ENCODE peak calls at places on chromosomes 7 and 10, in seven cellular contexts. I is breast epithelium, Y is left ventricle myocardium inferior, R is lower leg skin, J is thoracic aorta, V is Peyer's patch, N is neural progenitor cell. M is an unnamed sample.

GRCh38 chr10:86367339-86367951 is 850 bp upstream of the GRID1 start:
- DNase-seq in J (no peak), I (no peak), R (no peak), N (peak; percentile 59), V (peak; percentile 53), Y (no peak), M (no peak)

GRCh38 chr10:90592903-90593302 is 264.9 kb downstream of the HTR7 start:
- DNase-seq in Y (peak; percentile 19), I (peak; percentile 19), R (no peak), J (peak; percentile 6), V (no peak), N (peak; percentile 83), M (peak; percentile 68)

GRCh38 chr10:132514841-132515521 is 22.6 kb upstream of the INPP5A start:
- DNase-seq in N (no peak), I (no peak), Y (no peak), V (peak; percentile 43), R (no peak), J (no peak), M (no peak)

GRCh38 chr10:15379043-15379442 is 8.0 kb upstream of the FAM171A1 start:
- DNase-seq in J (no peak), Y (no peak), V (no peak), N (no peak), R (no peak), I (no peak), M (no peak)

GRCh38 chr10:63798599-63799498 is 277.6 kb downstream of the REEP3 start:
- DNase-seq in V (no peak), N (no peak), R (peak; percentile 48), I (peak; percentile 89), J (peak; percentile 51), Y (peak; percentile 68), M (peak; percentile 90)

GRCh38 chr7:18590744-18591340 is 95.3 kb downstream of the HDAC9 start:
- DNase-seq in R (no peak), Y (no peak), N (peak; percentile 28), I (no peak), J (no peak), V (no peak), M (peak; percentile 56)

GRCh38 chr7:98617051-98617959 is at the start of gene NPTX2:
- DNase-seq in R (no peak), N (peak; percentile 92), V (peak; percentile 70), Y (peak; percentile 53), J (no peak), I (no peak), M (no peak)

GRCh38 chr7:75718390-75719031 is 20.2 kb downstream of the HIP1 start:
- DNase-seq in N (no peak), J (no peak), V (no peak), R (no peak), Y (no peak), I (no peak), M (no peak)

GRCh38 chr10:36538945-36539586 is 586.3 kb upstream of the ANKRD30A start:
- DNase-seq in J (no peak), R (no peak), Y (no peak), V (no peak), N (no peak), I (no peak), M (peak; percentile 67)

GRCh38 chr7:90262438-90262837 is 17.5 kb downstream of the CFAP69 start:
- DNase-seq in V (no peak), R (no peak), N (peak; percentile 19), I (no peak), J (no peak), Y (no peak), M (peak; percentile 51)

GRCh38 chr7:112510032-112510742 is 29.4 kb downstream of the LSMEM1 start:
- DNase-seq in J (no peak), V (no peak), I (no peak), Y (no peak), N (no peak), R (no peak), M (peak; percentile 60)

GRCh38 chr10:88097092-88097894 is 233.9 kb downstream of the PTEN start:
- DNase-seq in R (no peak), Y (no peak), J (no peak), V (no peak), I (no peak), N (no peak), M (no peak)

GRCh38 chr7:100157069-100157333 is 1.5 kb downstream of the TRAPPC14 start:
- DNase-seq in Y (no peak), V (no peak), N (no peak), J (no peak), I (no peak), R (no peak), M (no peak)
- H3K4me3 ChIP-seq in Y (peak overlapping the region; percentile 95), V (no peak overlapping the region), N (no peak overlapping the region), J (peak overlapping the region; percentile 99), I (peak overlapping the region; percentile 85), R (no peak overlapping the region), M (peak overlapping the region; percentile 59)

DNA sequence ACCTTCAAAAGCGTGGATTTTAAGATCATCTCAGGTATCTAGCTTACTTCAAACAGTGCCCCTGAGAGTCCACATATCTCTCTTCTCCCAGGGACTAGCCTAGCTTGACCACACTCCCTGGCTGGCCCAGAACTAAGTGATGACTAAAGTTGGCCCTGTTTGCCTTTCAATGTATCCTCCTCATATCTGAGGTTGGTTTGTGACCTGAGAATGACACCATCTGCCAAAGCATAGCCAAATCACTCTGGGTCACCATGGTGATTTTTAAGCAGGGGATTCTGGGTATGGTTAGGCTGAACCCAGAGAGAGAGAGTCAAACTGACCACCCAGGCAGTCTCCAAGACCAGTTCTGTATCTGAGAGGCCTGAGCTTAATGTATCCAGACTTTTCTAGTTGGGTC is 16.2 kb downstream of the CNNM1 start:
- DNase-seq in R (no peak), N (no peak), Y (no peak), J (no peak), I (no peak), V (no peak), M (no peak)
- TF ChIP-seq CTCF in R (no peak), N (no peak), Y (no peak), J (no peak), I (no peak), V (no peak), M (no peak)

GRCh38 chr10:3494879-3495230 is 290.2 kb downstream of the KLF6 start:
- DNase-seq in N (no peak), Y (no peak), J (no peak), V (no peak), I (no peak), R (no peak), M (no peak)
- H3K4me3 ChIP-seq in N (no peak overlapping the region), Y (peak overlapping the region; percentile 52), J (peak overlapping the region; percentile 49), V (no peak overlapping the region), I (no peak overlapping the region), R (no peak overlapping the region), M (no peak overlapping the region)

DNA sequence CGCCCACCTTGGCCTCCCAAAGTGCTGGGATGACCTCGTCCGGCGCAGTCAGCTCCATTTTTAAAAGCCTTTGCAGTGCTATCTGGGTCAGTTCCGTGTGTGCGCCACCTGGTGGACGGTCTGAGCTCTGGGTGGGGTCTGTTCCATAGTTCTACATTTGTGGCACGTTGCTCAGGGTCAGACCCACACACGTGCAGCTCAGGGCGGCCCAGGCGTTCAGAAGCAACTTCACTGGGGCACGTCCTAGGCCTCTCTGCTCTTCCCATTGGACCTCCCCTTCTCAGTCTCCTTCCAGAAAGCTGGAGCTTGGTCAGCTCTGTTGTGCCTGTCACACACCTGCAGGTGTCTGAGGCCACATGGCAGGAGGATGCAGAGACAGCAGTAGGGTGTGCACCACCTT is 137.9 kb downstream of the DNAJB6 start:
- DNase-seq in J (no peak), N (peak; percentile 39), I (peak; percentile 13), Y (no peak), V (no peak), R (no peak), M (no peak)
- TF ChIP-seq CTCF in J (no peak), N (peak; percentile 52), I (no peak), Y (peak; percentile 47), V (no peak), R (no peak), M (no peak)

GRCh38 chr10:3620818-3621217 is 164.2 kb downstream of the KLF6 start:
- DNase-seq in I (no peak), Y (no peak), J (no peak), R (no peak), N (no peak), V (no peak), M (no peak)

GRCh38 chr10:3624367-3624766 is 160.6 kb downstream of the KLF6 start:
- DNase-seq in I (no peak), Y (no peak), V (no peak), J (peak; percentile 12), N (no peak), R (no peak), M (peak; percentile 78)

GRCh38 chr10:3623746-3624145 is 161.3 kb downstream of the KLF6 start:
- DNase-seq in V (no peak), N (no peak), J (no peak), R (no peak), Y (no peak), I (peak; percentile 44), M (no peak)

GRCh38 chr10:3622845-3623621 is 162.0 kb downstream of the KLF6 start:
- DNase-seq in R (no peak), N (no peak), V (no peak), Y (no peak), I (no peak), J (no peak), M (no peak)

DNA sequence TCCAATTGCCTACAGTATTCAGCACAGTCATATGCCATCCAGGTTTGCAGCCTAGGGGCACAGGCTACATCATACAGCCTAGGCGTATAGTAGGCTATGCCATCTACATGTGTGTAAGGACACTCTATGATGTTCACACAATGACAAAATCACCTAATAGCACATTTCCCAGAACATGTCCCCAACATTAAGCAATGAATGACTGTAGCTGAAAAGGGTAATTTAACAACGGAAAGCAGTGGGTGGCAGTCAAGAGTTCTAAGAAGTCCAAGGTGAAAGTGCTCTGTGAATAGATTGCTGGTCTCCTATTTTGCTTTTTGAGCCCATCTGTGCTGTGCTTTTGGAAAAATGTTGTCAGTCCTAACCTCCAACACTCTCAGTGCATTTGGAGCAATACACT is 162.6 kb downstream of the KLF6 start:
- DNase-seq in N (no peak), V (no peak), R (no peak), I (no peak), J (no peak), Y (no peak), M (no peak)
- H3K4me3 ChIP-seq in N (no peak overlapping the region), V (no peak overlapping the region), R (no peak overlapping the region), I (no peak overlapping the region), J (no peak overlapping the region), Y (no peak overlapping the region), M (no peak overlapping the region)